ENCODE peak calls at places on chromosomes 3 and 15, in four cellular contexts. D, F, S and B are unnamed samples.

GRCh38 chr3:188077160-188077812 is 76.7 kb upstream of the LPP start:
- DNase-seq in D (no peak), F (no peak), S (no peak), B (no peak)

GRCh38 chr3:53324011-53324544 is 23.3 kb downstream of the DCP1A start:
- DNase-seq in D (no peak), F (no peak), S (no peak), B (no peak)

GRCh38 chr3:124992041-124992440 is 57.5 kb upstream of the MUC13 start:
- DNase-seq in D (no peak), F (no peak), S (no peak), B (peak)

GRCh38 chr3:196198771-196199753 is 12.1 kb downstream of the ZDHHC19 start:
- DNase-seq in D (no peak), F (no peak), S (no peak), B (peak)

GRCh38 chr3:45946875-45947274 is 3.6 kb downstream of the CXCR6 start:
- DNase-seq in D (no peak), F (no peak), S (no peak), B (no peak)

GRCh38 chr15:43775411-43775965 is 1.3 kb downstream of the ELL3 start:
- DNase-seq in D (no peak), F (peak), S (peak), B (peak)

GRCh38 chr3:16179771-16180736 is 5.6 kb downstream of the GALNT15 start:
- DNase-seq in D (no peak), F (no peak), S (no peak), B (peak)

GRCh38 chr15:74349241-74349766 is 18.1 kb downstream of the CYP11A1 start:
- DNase-seq in D (no peak), F (no peak), S (no peak), B (no peak)

GRCh38 chr3:38165722-38166387 is 518 bp downstream of the OXSR1 start:
- DNase-seq in D (no peak), F (no peak), S (no peak), B (peak)

GRCh38 chr15:33115191-33115861 is 79.2 kb downstream of the FMN1 start:
- DNase-seq in D (no peak), F (no peak), S (no peak), B (no peak)

GRCh38 chr3:119628390-119628789 is 30.7 kb downstream of the PLA1A start:
- DNase-seq in D (no peak), F (no peak), S (no peak), B (no peak)

GRCh38 chr3:194986208-194987043 is 284.5 kb downstream of the XXYLT1 start:
- DNase-seq in D (no peak), F (no peak), S (no peak), B (peak)

GRCh38 chr3:172305552-172305951 is 142.7 kb downstream of the GHSR start:
- DNase-seq in D (no peak), F (no peak), S (no peak), B (peak)
- TF ChIP-seq TCF7L2 in D (no peak), F (no peak), S (no peak), B (no peak)

GRCh38 chr15:88623061-88623460 is 1.9 kb downstream of the AEN start:
- DNase-seq in D (no peak), F (peak), S (peak), B (peak)
- TF ChIP-seq TCF7L2 in D (no peak), F (no peak), S (no peak), B (no peak)

DNA sequence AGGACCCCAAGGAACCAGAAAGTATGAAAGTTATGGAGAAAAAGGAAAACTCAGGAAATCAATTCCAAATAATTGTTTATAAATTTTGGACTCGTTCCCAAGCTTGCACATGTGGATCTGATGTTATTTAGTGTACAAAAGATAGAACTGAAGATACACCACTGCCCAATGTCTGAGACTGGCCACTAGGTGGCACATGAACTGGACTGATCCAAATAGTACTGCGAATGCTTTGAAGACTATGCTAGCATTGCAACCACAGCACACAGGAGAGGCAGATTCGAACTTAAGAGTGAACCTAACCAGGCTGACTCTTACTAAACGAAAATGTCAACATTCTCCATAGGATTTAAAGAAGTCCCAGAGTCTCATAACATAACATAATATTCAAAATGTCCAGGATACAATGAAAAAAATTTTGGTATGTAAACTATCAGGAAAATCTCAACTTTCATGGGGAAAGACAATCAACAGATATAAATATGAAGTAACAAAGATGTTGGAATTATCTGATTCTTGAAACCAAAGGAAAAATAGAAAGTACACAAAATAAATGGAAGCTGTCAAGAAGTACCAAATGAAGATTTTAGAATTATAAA is 596.7 kb downstream of the FGF12 start:
- DNase-seq in D (peak), F (peak), S (peak), B (peak)
- TF ChIP-seq TCF7L2 in D (no peak), F (peak), S (no peak), B (no peak)

GRCh38 chr3:99016452-99016851 is 115.0 kb upstream of the DCBLD2 start:
- DNase-seq in D (no peak), F (no peak), S (no peak), B (no peak)

GRCh38 chr3:99009851-99010250 is 108.4 kb upstream of the DCBLD2 start:
- DNase-seq in D (no peak), F (no peak), S (no peak), B (no peak)

GRCh38 chr3:99013794-99014315 is 112.4 kb upstream of the DCBLD2 start:
- DNase-seq in D (no peak), F (no peak), S (no peak), B (no peak)

GRCh38 chr3:99013077-99013476 is 111.6 kb upstream of the DCBLD2 start:
- DNase-seq in D (no peak), F (no peak), S (no peak), B (no peak)

GRCh38 chr3:99012051-99012450 is 110.6 kb upstream of the DCBLD2 start:
- DNase-seq in D (no peak), F (no peak), S (no peak), B (no peak)
- TF ChIP-seq TCF7L2 in D (no peak), F (no peak), S (no peak), B (no peak)

DNA sequence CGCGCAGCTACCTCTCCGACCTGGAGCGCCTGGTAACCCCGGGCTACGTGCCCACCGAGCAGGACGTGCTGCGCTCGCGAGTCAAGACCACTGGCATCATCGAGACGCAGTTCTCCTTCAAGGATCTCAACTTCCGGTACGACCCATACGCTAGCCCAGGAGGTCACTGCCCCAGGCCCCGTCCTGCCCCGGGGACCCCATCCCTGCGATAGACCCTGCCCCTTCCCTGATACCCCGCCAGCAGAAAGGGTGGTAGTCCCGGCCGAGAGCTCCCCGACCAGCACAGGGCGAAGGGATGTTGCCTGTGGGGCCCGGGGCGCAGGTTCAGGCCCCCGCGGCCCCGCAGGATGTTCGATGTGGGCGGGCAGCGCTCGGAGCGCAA is 2.3 kb downstream of the GNAT1 start:
- DNase-seq in D (no peak), F (no peak), S (no peak), B (no peak)
- TF ChIP-seq TCF7L2 in D (no peak), F (no peak), S (no peak), B (no peak)

GRCh38 chr3:42120866-42121265 is 29.7 kb downstream of the TRAK1 start:
- DNase-seq in D (no peak), F (no peak), S (no peak), B (no peak)

GRCh38 chr3:42119558-42120355 is 28.6 kb downstream of the TRAK1 start:
- DNase-seq in D (no peak), F (no peak), S (no peak), B (no peak)

GRCh38 chr3:42116466-42116865 is 25.3 kb downstream of the TRAK1 start:
- DNase-seq in D (no peak), F (no peak), S (no peak), B (no peak)

GRCh38 chr3:42117175-42118008 is 26.2 kb downstream of the TRAK1 start:
- DNase-seq in D (no peak), F (peak), S (no peak), B (no peak)

DNA sequence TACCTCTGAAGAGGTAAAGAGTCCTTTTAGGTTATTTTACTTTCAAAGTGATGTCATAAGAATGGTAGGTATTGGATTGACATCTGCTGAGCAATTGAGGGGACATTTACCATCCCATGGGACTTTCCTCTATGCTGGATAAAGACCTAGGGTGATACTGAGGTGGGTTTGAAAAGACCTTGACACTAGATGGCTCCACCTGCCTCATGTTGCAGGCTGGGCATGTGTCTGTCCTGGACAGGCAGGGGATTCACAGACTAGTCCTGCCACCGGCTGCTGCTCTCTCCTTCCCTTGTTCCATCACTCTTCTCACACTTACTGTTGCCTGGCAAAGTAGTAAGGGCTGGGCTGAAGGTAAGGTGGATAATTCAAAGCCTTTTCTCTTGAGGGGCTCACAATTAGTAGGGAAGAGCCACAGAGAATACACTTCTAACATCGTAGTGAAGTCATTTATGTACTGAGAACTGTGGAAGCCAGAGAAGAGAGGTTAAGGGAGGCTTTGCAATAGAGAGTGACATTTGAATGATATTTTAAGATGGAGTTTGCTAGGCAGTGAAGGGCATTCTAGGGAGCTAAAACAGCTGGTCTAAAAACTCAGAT is 27.7 kb downstream of the TRAK1 start:
- DNase-seq in D (peak), F (peak), S (no peak), B (peak)
- TF ChIP-seq TCF7L2 in D (no peak), F (no peak), S (no peak), B (no peak)